ENCODE peak calls at places on chromosomes 1 and 21, in ten cellular contexts. H is fibroblast of mammary gland, W is psoas muscle, P is GM12864, S is AG10803, O is astrocyte of the cerebellum, Q is GM23338, U is ovary, X is fibroblast of the aortic adventitia, I is thoracic aorta. F is an unnamed sample.

GRCh38 chr1:33454646-33455282 is 17.7 kb upstream of the ZSCAN20 start:
- DNase-seq in W (no peak), H (peak), U (no peak), S (no peak), O (no peak), P (no peak), X (no peak), Q (no peak), I (no peak), F (no peak)

GRCh38 chr1:223031690-223032601 is 111.1 kb downstream of the TLR5 start:
- DNase-seq in H (peak), U (no peak), P (no peak), X (peak), I (no peak), Q (no peak), W (peak), O (no peak), S (peak), F (no peak)

GRCh38 chr1:119139393-119139792 is 1.1 kb downstream of the WARS2 start:
- DNase-seq in W (no peak), H (no peak), U (no peak), Q (peak), I (no peak), P (peak), X (no peak), S (no peak), O (no peak), F (no peak)

GRCh38 chr1:83996621-83997020 is 2.3 kb downstream of the TTLL7 start:
- DNase-seq in S (peak), I (no peak), U (no peak), P (no peak), O (peak), W (no peak), X (peak), Q (no peak), H (peak), F (no peak)

GRCh38 chr1:150560011-150560438 is 10.8 kb downstream of the ADAMTSL4 start:
- DNase-seq in I (peak), H (peak), O (no peak), S (peak), U (peak), P (no peak), Q (peak), W (peak), X (peak), F (no peak)

GRCh38 chr1:47685763-47686066 is 247.9 kb downstream of the FOXD2 start:
- DNase-seq in H (no peak), Q (no peak), O (no peak), I (no peak), W (no peak), P (no peak), S (no peak), U (no peak), X (no peak), F (no peak)

GRCh38 chr1:99728494-99729235 is 37.8 kb downstream of the FRRS1 start:
- DNase-seq in U (no peak), P (no peak), S (peak), W (no peak), Q (peak), I (no peak), O (no peak), X (peak), H (peak), F (no peak)

GRCh38 chr1:112440574-112440973 is 44.6 kb downstream of the CTTNBP2NL start:
- DNase-seq in I (no peak), W (no peak), U (no peak), X (no peak), S (no peak), O (no peak), H (no peak), Q (no peak), P (no peak), F (no peak)

GRCh38 chr1:59317780-59318179 is 20.9 kb downstream of the FGGY start:
- DNase-seq in W (no peak), S (no peak), Q (no peak), P (no peak), X (no peak), I (no peak), U (no peak), H (peak), O (no peak), F (no peak)

GRCh38 chr1:44084998-44085675 is 33.5 kb upstream of the KLF17 start:
- DNase-seq in O (peak), H (peak), U (no peak), X (peak), Q (no peak), W (no peak), P (no peak), S (peak), I (no peak), F (peak)

GRCh38 chr1:23402286-23403037 is 22.1 kb downstream of the TCEA3 start:
- DNase-seq in H (no peak), O (no peak), P (no peak), S (peak), U (no peak), X (no peak), W (no peak), I (no peak), Q (no peak), F (no peak)

GRCh38 chr1:85314726-85315125 is 38.3 kb upstream of the BCL10 start:
- DNase-seq in O (no peak), W (no peak), H (no peak), S (peak), Q (no peak), U (no peak), I (no peak), P (no peak), X (peak), F (no peak)

GRCh38 chr1:38015978-38016640 is 3.6 kb downstream of the UTP11 start:
- DNase-seq in H (no peak), O (no peak), S (no peak), U (no peak), P (no peak), Q (no peak), W (peak), I (no peak), X (peak), F (no peak)

GRCh38 chr1:156499703-156500577 is 635 bp downstream of the MEF2D start:
- DNase-seq in Q (peak), O (no peak), W (peak), H (peak), S (no peak), I (no peak), U (peak), X (no peak), P (no peak), F (no peak)

GRCh38 chr1:10387611-10388386 is 11.1 kb upstream of the PGD start:
- DNase-seq in H (peak), O (peak), P (no peak), Q (peak), U (peak), S (peak), I (no peak), W (peak), X (peak), F (no peak)

GRCh38 chr21:46089285-46089684 is 8.6 kb upstream of the COL6A2 start:
- DNase-seq in I (no peak), Q (no peak), W (no peak), H (no peak), X (no peak), O (no peak), S (peak), P (no peak), U (no peak), F (no peak)

GRCh38 chr1:75134939-75135828 is 996 bp downstream of the LHX8 start:
- DNase-seq in P (no peak), Q (peak), I (no peak), S (no peak), W (no peak), O (no peak), X (peak), U (no peak), H (no peak), F (no peak)

GRCh38 chr1:53391982-53392381 is 64.1 kb upstream of the LRP8 start:
- DNase-seq in P (no peak), O (no peak), U (no peak), I (no peak), W (no peak), H (peak), Q (no peak), X (peak), S (peak), F (no peak)

GRCh38 chr1:196857188-196857587 is 30.7 kb upstream of the CFHR4 start:
- DNase-seq in W (no peak), H (no peak), X (no peak), S (no peak), U (no peak), I (no peak), Q (no peak), O (no peak), P (no peak), F (no peak)

GRCh38 chr21:44261191-44261631 is 486 bp downstream of the DNMT3L start:
- DNase-seq in S (no peak), Q (no peak), O (no peak), U (no peak), P (no peak), I (no peak), W (no peak), H (no peak), X (no peak), F (no peak)

GRCh38 chr21:44263768-44264167 is 2.1 kb upstream of the DNMT3L start:
- DNase-seq in O (no peak), Q (no peak), P (no peak), X (no peak), W (no peak), H (no peak), S (no peak), U (no peak), I (no peak), F (no peak)

GRCh38 chr21:44261675-44262295 is at the start of gene DNMT3L:
- DNase-seq in Q (no peak), S (no peak), H (no peak), U (no peak), O (no peak), I (no peak), P (no peak), X (no peak), W (no peak), F (no peak)

GRCh38 chr21:44263221-44263671 is 1.5 kb upstream of the DNMT3L start:
- DNase-seq in W (no peak), U (no peak), S (no peak), I (no peak), O (no peak), P (no peak), X (no peak), H (no peak), Q (peak), F (no peak)

DNA sequence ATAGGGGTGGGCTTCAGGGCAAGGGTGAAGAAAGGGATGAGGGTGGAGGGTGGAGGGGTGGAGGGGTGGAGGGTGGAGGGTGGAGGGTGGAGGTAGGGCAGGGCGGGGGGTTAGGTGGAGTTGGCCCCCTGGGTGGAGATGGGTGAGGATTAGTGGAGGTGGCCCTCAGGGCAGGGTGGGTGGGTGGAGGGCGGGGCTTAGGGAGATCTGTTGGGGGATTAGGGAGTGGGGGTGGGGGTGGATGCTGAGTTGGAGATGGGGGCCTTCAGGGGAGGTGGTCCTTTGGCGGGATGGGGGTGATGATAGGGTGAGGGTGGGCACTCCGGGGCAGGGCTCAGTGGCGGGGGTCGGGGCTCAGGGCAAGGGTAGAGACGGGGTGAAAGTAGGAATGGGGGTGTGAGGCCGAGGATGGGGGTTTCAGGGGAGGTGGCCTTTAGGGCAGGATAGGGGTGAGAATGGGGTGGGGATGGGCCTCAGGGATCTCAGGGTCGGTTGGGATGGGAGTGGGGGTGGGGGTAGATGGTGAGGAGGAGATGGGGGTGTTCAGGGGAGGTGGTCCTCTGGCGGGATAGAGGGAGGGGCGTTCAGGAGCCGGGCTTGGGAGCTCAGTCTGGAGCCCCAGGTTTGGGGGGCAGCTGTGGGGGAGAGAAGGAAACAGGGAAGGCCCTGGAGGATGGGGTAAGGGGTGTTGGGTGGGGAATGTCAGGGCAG is 796 bp upstream of the DNMT3L start:
- DNase-seq in W (no peak), X (no peak), O (no peak), S (no peak), H (no peak), I (no peak), Q (no peak), P (no peak), U (no peak), F (no peak)
- H3K4me3 ChIP-seq in W (no peak), X (no peak), O (no peak), S (no peak), H (no peak), I (no peak), Q (no peak), P (no peak), U (no peak), F (no peak)

GRCh38 chr1:169586067-169586394 is 250 bp downstream of the F5 start:
- DNase-seq in Q (no peak), U (no peak), S (no peak), O (no peak), P (no peak), I (no peak), H (no peak), X (no peak), W (no peak), F (no peak)

GRCh38 chr1:169585184-169585583 is 1.1 kb downstream of the F5 start:
- DNase-seq in H (no peak), I (no peak), X (no peak), P (no peak), W (no peak), U (no peak), Q (no peak), O (no peak), S (no peak), F (no peak)

GRCh38 chr1:169588112-169588511 is 1.8 kb upstream of the F5 start:
- DNase-seq in U (no peak), I (no peak), Q (no peak), W (no peak), S (no peak), P (no peak), O (no peak), X (no peak), H (no peak), F (no peak)

GRCh38 chr1:169584483-169585144 is 1.7 kb downstream of the F5 start:
- DNase-seq in S (no peak), O (no peak), Q (no peak), W (no peak), U (no peak), P (no peak), H (peak), X (no peak), I (no peak), F (no peak)

DNA sequence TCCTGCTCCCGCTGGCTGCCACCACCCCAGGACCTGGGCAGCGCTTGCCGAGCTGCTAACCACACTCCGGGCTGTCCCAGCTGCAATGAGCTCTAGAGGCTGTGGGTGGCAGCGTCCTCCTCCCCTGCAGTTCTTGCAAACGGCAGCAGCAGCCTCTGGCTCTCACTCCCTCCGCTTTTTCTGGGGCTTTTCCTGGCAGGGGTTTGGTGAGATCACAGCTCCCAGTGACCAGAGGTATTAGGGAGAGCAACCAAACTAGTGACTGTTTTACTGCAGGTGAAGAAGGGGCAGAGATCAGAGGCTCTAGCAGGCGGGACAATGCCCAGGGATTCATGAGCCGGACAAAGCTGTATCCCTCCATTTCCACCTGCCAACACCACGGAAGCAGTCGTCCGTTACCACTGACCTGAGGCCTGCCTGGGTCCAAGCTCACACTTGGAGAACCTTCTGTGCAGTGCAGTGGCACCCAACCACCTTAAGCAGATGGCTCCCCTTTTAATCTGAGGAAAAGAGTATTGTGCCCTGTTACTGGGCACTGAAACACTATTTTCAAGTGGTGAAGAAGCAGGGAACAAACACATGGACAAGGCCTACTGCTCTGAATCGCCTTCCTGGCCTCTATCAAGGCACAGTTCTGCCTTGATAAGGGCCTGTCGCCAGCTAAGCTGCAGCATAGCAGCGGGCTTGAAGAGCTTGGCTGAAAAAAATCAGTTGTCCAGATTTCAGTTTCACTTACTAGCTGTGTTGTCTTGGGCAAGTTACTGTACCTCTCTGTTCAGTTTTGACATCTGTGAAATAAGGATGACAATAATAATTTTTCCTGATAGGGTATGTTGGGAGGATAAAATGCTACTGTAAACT is at the start of gene F5:
- DNase-seq in Q (peak), X (peak), S (peak), W (peak), H (peak), U (peak), O (peak), I (no peak), P (no peak), F (no peak)
- TF ChIP-seq CTCF in Q (peak), X (peak), S (peak), W (peak), H (peak), U (no peak), O (peak), I (no peak), P (peak), F (peak)

GRCh38 chr21:15000076-15000475 is 64.7 kb downstream of the NRIP1 start:
- DNase-seq in Q (no peak), S (peak), U (no peak), W (no peak), H (peak), P (no peak), I (no peak), O (peak), X (peak), F (peak)

GRCh38 chr21:15001113-15001512 is 63.7 kb downstream of the NRIP1 start:
- DNase-seq in S (no peak), W (no peak), P (no peak), I (no peak), X (no peak), H (no peak), U (no peak), Q (no peak), O (no peak), F (no peak)

GRCh38 chr21:15003463-15004135 is 61.2 kb downstream of the NRIP1 start:
- DNase-seq in W (no peak), H (no peak), U (peak), O (no peak), Q (peak), X (no peak), P (no peak), S (no peak), I (no peak), F (no peak)

GRCh38 chr21:15004721-15005370 is 60.0 kb downstream of the NRIP1 start:
- DNase-seq in W (no peak), X (peak), H (no peak), S (peak), O (no peak), U (no peak), Q (peak), I (no peak), P (no peak), F (no peak)

GRCh38 chr21:15001773-15002647 is 62.8 kb downstream of the NRIP1 start:
- DNase-seq in O (no peak), S (no peak), H (no peak), I (no peak), Q (peak), U (no peak), X (no peak), P (peak), W (no peak), F (no peak)
- H3K4me3 ChIP-seq in O (no peak), S (no peak), H (no peak), I (no peak), Q (peak), U (no peak), X (no peak), P (no peak), W (no peak), F (peak)

DNA sequence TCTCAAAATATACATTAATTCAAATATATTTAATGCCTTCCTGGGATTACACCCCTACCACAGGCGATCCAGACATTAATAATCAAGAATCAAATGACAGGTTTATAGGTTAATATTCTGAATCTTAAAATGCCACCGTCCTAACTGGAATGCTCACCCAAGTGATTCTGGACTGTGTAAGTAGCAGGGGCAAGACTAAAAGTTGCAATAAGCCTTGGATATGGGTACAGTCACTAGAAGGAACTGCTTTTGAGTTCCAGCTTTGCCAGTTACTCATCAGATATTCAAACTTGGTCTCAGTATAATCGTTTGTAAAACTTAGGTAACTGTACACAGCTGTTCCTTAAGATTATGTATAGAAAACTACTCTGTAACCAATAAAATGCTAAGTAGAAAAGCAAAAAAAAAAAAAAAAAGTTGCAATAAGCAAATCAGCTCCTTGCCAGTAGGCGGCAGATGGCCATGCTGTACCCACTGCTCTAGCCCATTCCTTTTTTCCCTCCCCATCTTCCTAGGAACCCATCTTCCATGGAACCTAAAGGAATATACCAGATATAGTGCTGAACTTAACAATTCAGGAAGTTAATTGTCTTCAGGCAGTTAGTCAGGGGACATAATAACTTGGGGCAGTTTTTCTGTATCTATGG is 10.5 kb downstream of the RO60 start:
- DNase-seq in S (peak), Q (peak), O (no peak), U (no peak), H (peak), X (no peak), P (no peak), I (no peak), W (no peak), F (no peak)
- TF ChIP-seq CTCF in S (peak), Q (peak), O (peak), U (no peak), H (peak), X (peak), P (peak), I (no peak), W (no peak), F (peak)

GRCh38 chr1:206135248-206135647 is 18.1 kb upstream of the AVPR1B start:
- DNase-seq in P (no peak), I (no peak), U (no peak), Q (no peak), S (no peak), H (no peak), X (no peak), O (no peak), W (no peak), F (no peak)
- H3K4me3 ChIP-seq in P (no peak), I (no peak), U (no peak), Q (no peak), S (no peak), H (no peak), X (no peak), O (no peak), W (no peak), F (no peak)

F was measured in epithelial cell of proximal tubule.